ENCODE peak calls at places on chromosome 14, in eight cellular contexts. W, O, J, E, M, L, Y and P are unnamed samples.

GRCh38 chr14:91873476-91874265 is 6.3 kb upstream of the TC2N start:
- DNase-seq in W (no peak), O (no peak), J (no peak), E (no peak), M (no peak), L (no peak), Y (no peak), P (no peak)

GRCh38 chr14:72284176-72284575 is 351.9 kb downstream of the RGS6 start:
- DNase-seq in W (no peak), O (no peak), J (no peak), E (no peak), M (no peak), L (no peak), Y (no peak), P (no peak)

GRCh38 chr14:34262511-34262910 is 199.5 kb downstream of the SPTSSA start:
- DNase-seq in W (peak), O (no peak), J (no peak), E (no peak), M (no peak), L (no peak), Y (no peak), P (no peak)

GRCh38 chr14:90815567-90815816 is 738 bp downstream of the TTC7B start:
- DNase-seq in W (no peak), O (no peak), J (no peak), E (no peak), M (no peak), L (no peak), Y (no peak), P (no peak)

GRCh38 chr14:101111620-101112290 is 208.2 kb upstream of the RTL1 start:
- DNase-seq in W (no peak), O (peak), J (peak), E (no peak), M (peak), L (no peak), Y (no peak), P (no peak)

GRCh38 chr14:71714225-71714624 is 218.0 kb upstream of the RGS6 start:
- DNase-seq in W (peak), O (no peak), J (no peak), E (peak), M (no peak), L (peak), Y (no peak), P (peak)

GRCh38 chr14:33555710-33556350 is 395.0 kb downstream of the EGLN3 start:
- DNase-seq in W (no peak), O (no peak), J (no peak), E (no peak), M (no peak), L (peak), Y (no peak), P (peak)

GRCh38 chr14:24965934-24966593 is 83.9 kb downstream of the STXBP6 start:
- DNase-seq in W (peak), O (no peak), J (peak), E (peak), M (no peak), L (peak), Y (no peak), P (peak)

GRCh38 chr14:63178912-63179311 is 25.3 kb upstream of the RHOJ start:
- DNase-seq in W (peak), O (no peak), J (no peak), E (peak), M (no peak), L (peak), Y (no peak), P (peak)

GRCh38 chr14:61948376-61948775 is 186.2 kb downstream of the SNAPC1 start:
- DNase-seq in W (no peak), O (no peak), J (no peak), E (no peak), M (no peak), L (no peak), Y (no peak), P (no peak)

GRCh38 chr14:98931911-98932310 is 340.1 kb downstream of the BCL11B start:
- DNase-seq in W (no peak), O (no peak), J (no peak), E (no peak), M (no peak), L (no peak), Y (no peak), P (no peak)

GRCh38 chr14:73759183-73759713 is 45.1 kb upstream of the PNMA1 start:
- DNase-seq in W (peak), O (peak), J (peak), E (peak), M (peak), L (peak), Y (no peak), P (peak)

GRCh38 chr14:89618309-89618708 is 201.3 kb upstream of the FOXN3 start:
- DNase-seq in W (peak), O (no peak), J (no peak), E (peak), M (no peak), L (peak), Y (no peak), P (no peak)